ENCODE peak calls at places on chromosomes 1 and 21, in ten cellular contexts. One of them, this sample, is unnamed.

GRCh38 chr1:97094257-97094972 is 372.8 kb downstream of the PTBP2 start:
- DNase-seq in brain microvascular endothelial cell: peak; percentile 80
- DNase-seq in spleen: no peak
- DNase-seq in neural crest cell: no peak
- DNase-seq in breast epithelium: no peak
- DNase-seq in left ventricle myocardium inferior: no peak
- DNase-seq in Peyer's patch: no peak
- DNase-seq in type B pancreatic cell: no peak
- DNase-seq in fibroblast of lung: peak; percentile 98
- DNase-seq in GM06990: no peak
- DNase-seq in this sample: no peak

GRCh38 chr1:111832521-111833155 is 76.9 kb downstream of the DDX20 start:
- DNase-seq in spleen: peak; percentile 2
- DNase-seq in left ventricle myocardium inferior: no peak
- DNase-seq in neural crest cell: no peak
- DNase-seq in brain microvascular endothelial cell: no peak
- DNase-seq in GM06990: no peak
- DNase-seq in Peyer's patch: no peak
- DNase-seq in fibroblast of lung: no peak
- DNase-seq in breast epithelium: no peak
- DNase-seq in type B pancreatic cell: no peak
- DNase-seq in this sample: no peak

GRCh38 chr1:229022595-229023350 is 248.1 kb upstream of the RAB4A start:
- DNase-seq in left ventricle myocardium inferior: peak; percentile 40
- DNase-seq in type B pancreatic cell: no peak
- DNase-seq in neural crest cell: peak; percentile 43
- DNase-seq in GM06990: no peak
- DNase-seq in Peyer's patch: no peak
- DNase-seq in brain microvascular endothelial cell: no peak
- DNase-seq in breast epithelium: no peak
- DNase-seq in fibroblast of lung: no peak
- DNase-seq in spleen: no peak
- DNase-seq in this sample: no peak

GRCh38 chr1:163472267-163472666 is 150.5 kb downstream of the NUF2 start:
- DNase-seq in type B pancreatic cell: no peak
- DNase-seq in brain microvascular endothelial cell: no peak
- DNase-seq in neural crest cell: no peak
- DNase-seq in breast epithelium: no peak
- DNase-seq in Peyer's patch: no peak
- DNase-seq in left ventricle myocardium inferior: no peak
- DNase-seq in spleen: no peak
- DNase-seq in GM06990: no peak
- DNase-seq in fibroblast of lung: peak; percentile 1
- DNase-seq in this sample: no peak

GRCh38 chr1:232274236-232274855 is 355.6 kb downstream of the SIPA1L2 start:
- DNase-seq in left ventricle myocardium inferior: no peak
- DNase-seq in breast epithelium: no peak
- DNase-seq in neural crest cell: no peak
- DNase-seq in type B pancreatic cell: no peak
- DNase-seq in brain microvascular endothelial cell: no peak
- DNase-seq in spleen: no peak
- DNase-seq in Peyer's patch: no peak
- DNase-seq in GM06990: no peak
- DNase-seq in fibroblast of lung: peak; percentile 62
- DNase-seq in this sample: no peak

GRCh38 chr1:158177705-158178450 is 2.8 kb upstream of the CD1D start:
- DNase-seq in spleen: peak; percentile 97
- DNase-seq in type B pancreatic cell: peak; percentile 80
- DNase-seq in left ventricle myocardium inferior: peak; percentile 97
- DNase-seq in neural crest cell: peak; percentile 69
- DNase-seq in breast epithelium: peak; percentile 90
- DNase-seq in fibroblast of lung: peak; percentile 60
- DNase-seq in GM06990: peak; percentile 40
- DNase-seq in brain microvascular endothelial cell: peak; percentile 79
- DNase-seq in Peyer's patch: peak; percentile 93
- DNase-seq in this sample: peak; percentile 77

GRCh38 chr1:211601982-211602644 is 23.2 kb upstream of the SLC30A1 start:
- DNase-seq in fibroblast of lung: no peak
- DNase-seq in brain microvascular endothelial cell: no peak
- DNase-seq in GM06990: no peak
- DNase-seq in left ventricle myocardium inferior: no peak
- DNase-seq in spleen: no peak
- DNase-seq in breast epithelium: no peak
- DNase-seq in Peyer's patch: no peak
- DNase-seq in type B pancreatic cell: no peak
- DNase-seq in neural crest cell: no peak
- DNase-seq in this sample: no peak

GRCh38 chr1:87478231-87478630 is 149.6 kb downstream of the LMO4 start:
- DNase-seq in fibroblast of lung: peak; percentile 42
- DNase-seq in spleen: no peak
- DNase-seq in Peyer's patch: no peak
- DNase-seq in neural crest cell: no peak
- DNase-seq in type B pancreatic cell: no peak
- DNase-seq in brain microvascular endothelial cell: no peak
- DNase-seq in GM06990: no peak
- DNase-seq in left ventricle myocardium inferior: peak; percentile 29
- DNase-seq in breast epithelium: no peak
- DNase-seq in this sample: no peak

GRCh38 chr1:94048413-94049164 is 72.4 kb downstream of the ABCA4 start:
- DNase-seq in fibroblast of lung: peak; percentile 52
- DNase-seq in breast epithelium: no peak
- DNase-seq in brain microvascular endothelial cell: peak; percentile 77
- DNase-seq in type B pancreatic cell: no peak
- DNase-seq in Peyer's patch: no peak
- DNase-seq in spleen: no peak
- DNase-seq in neural crest cell: no peak
- DNase-seq in GM06990: no peak
- DNase-seq in left ventricle myocardium inferior: no peak
- DNase-seq in this sample: no peak

GRCh38 chr1:67372136-67372535 is 58.1 kb downstream of the SERBP1 start:
- DNase-seq in neural crest cell: no peak
- DNase-seq in breast epithelium: no peak
- DNase-seq in type B pancreatic cell: no peak
- DNase-seq in GM06990: no peak
- DNase-seq in Peyer's patch: no peak
- DNase-seq in brain microvascular endothelial cell: no peak
- DNase-seq in fibroblast of lung: peak; percentile 25
- DNase-seq in spleen: no peak
- DNase-seq in left ventricle myocardium inferior: no peak
- DNase-seq in this sample: no peak

GRCh38 chr1:11521605-11522399 is 42.8 kb downstream of the DISP3 start:
- DNase-seq in left ventricle myocardium inferior: no peak
- DNase-seq in neural crest cell: no peak
- DNase-seq in spleen: no peak
- DNase-seq in type B pancreatic cell: no peak
- DNase-seq in GM06990: no peak
- DNase-seq in breast epithelium: peak; percentile 38
- DNase-seq in brain microvascular endothelial cell: no peak
- DNase-seq in Peyer's patch: no peak
- DNase-seq in fibroblast of lung: no peak
- DNase-seq in this sample: peak; percentile 19

GRCh38 chr1:71834570-71835441 is 447.5 kb downstream of the NEGR1 start:
- DNase-seq in breast epithelium: no peak
- DNase-seq in fibroblast of lung: no peak
- DNase-seq in brain microvascular endothelial cell: no peak
- DNase-seq in GM06990: no peak
- DNase-seq in spleen: no peak
- DNase-seq in Peyer's patch: no peak
- DNase-seq in neural crest cell: no peak
- DNase-seq in type B pancreatic cell: no peak
- DNase-seq in left ventricle myocardium inferior: no peak
- DNase-seq in this sample: no peak

GRCh38 chr1:109631513-109632260 is 12.1 kb downstream of the AMPD2 start:
- DNase-seq in type B pancreatic cell: peak; percentile 64
- DNase-seq in GM06990: no peak
- DNase-seq in Peyer's patch: no peak
- DNase-seq in spleen: no peak
- DNase-seq in brain microvascular endothelial cell: no peak
- DNase-seq in breast epithelium: no peak
- DNase-seq in fibroblast of lung: no peak
- DNase-seq in neural crest cell: no peak
- DNase-seq in left ventricle myocardium inferior: no peak
- DNase-seq in this sample: no peak

GRCh38 chr1:181202986-181203555 is 114.6 kb downstream of the IER5 start:
- DNase-seq in spleen: peak; percentile 42
- DNase-seq in breast epithelium: no peak
- DNase-seq in neural crest cell: no peak
- DNase-seq in left ventricle myocardium inferior: no peak
- DNase-seq in fibroblast of lung: no peak
- DNase-seq in type B pancreatic cell: peak; percentile 43
- DNase-seq in Peyer's patch: no peak
- DNase-seq in GM06990: no peak
- DNase-seq in brain microvascular endothelial cell: no peak
- DNase-seq in this sample: no peak

GRCh38 chr21:37681711-37682110 is 234.5 kb downstream of the KCNJ6 start:
- DNase-seq in spleen: no peak
- DNase-seq in GM06990: no peak
- DNase-seq in neural crest cell: no peak
- DNase-seq in brain microvascular endothelial cell: no peak
- DNase-seq in left ventricle myocardium inferior: no peak
- DNase-seq in breast epithelium: no peak
- DNase-seq in fibroblast of lung: no peak
- DNase-seq in type B pancreatic cell: no peak
- DNase-seq in Peyer's patch: no peak
- DNase-seq in this sample: no peak

GRCh38 chr1:64584479-64584878 is 114.5 kb downstream of the CACHD1 start:
- DNase-seq in left ventricle myocardium inferior: no peak
- DNase-seq in GM06990: no peak
- DNase-seq in type B pancreatic cell: no peak
- DNase-seq in spleen: no peak
- DNase-seq in fibroblast of lung: no peak
- DNase-seq in brain microvascular endothelial cell: no peak
- DNase-seq in Peyer's patch: no peak
- DNase-seq in breast epithelium: no peak
- DNase-seq in neural crest cell: no peak
- DNase-seq in this sample: no peak

GRCh38 chr1:235270625-235271024 is 57.4 kb downstream of the ARID4B start:
- DNase-seq in left ventricle myocardium inferior: no peak
- DNase-seq in neural crest cell: no peak
- DNase-seq in GM06990: no peak
- DNase-seq in fibroblast of lung: peak; percentile 69
- DNase-seq in spleen: no peak
- DNase-seq in breast epithelium: no peak
- DNase-seq in type B pancreatic cell: no peak
- DNase-seq in Peyer's patch: no peak
- DNase-seq in brain microvascular endothelial cell: no peak
- DNase-seq in this sample: no peak
- TF ChIP-seq CTCF in left ventricle myocardium inferior: no peak
- TF ChIP-seq CTCF in neural crest cell: peak; percentile 30
- TF ChIP-seq CTCF in GM06990: peak; percentile 5
- TF ChIP-seq CTCF in fibroblast of lung: peak; percentile 14
- TF ChIP-seq CTCF in spleen: no peak
- TF ChIP-seq CTCF in breast epithelium: no peak
- TF ChIP-seq CTCF in type B pancreatic cell: peak; percentile 45
- TF ChIP-seq CTCF in Peyer's patch: no peak
- TF ChIP-seq CTCF in brain microvascular endothelial cell: no peak
- TF ChIP-seq CTCF in this sample: peak; percentile 7

GRCh38 chr21:34762761-34763160 is 94.0 kb downstream of the CLIC6 start:
- DNase-seq in GM06990: no peak
- DNase-seq in Peyer's patch: no peak
- DNase-seq in type B pancreatic cell: no peak
- DNase-seq in spleen: no peak
- DNase-seq in neural crest cell: no peak
- DNase-seq in left ventricle myocardium inferior: no peak
- DNase-seq in fibroblast of lung: peak; percentile 82
- DNase-seq in breast epithelium: no peak
- DNase-seq in brain microvascular endothelial cell: no peak
- DNase-seq in this sample: no peak
- TF ChIP-seq CTCF in GM06990: no peak
- TF ChIP-seq CTCF in Peyer's patch: no peak
- TF ChIP-seq CTCF in type B pancreatic cell: no peak
- TF ChIP-seq CTCF in spleen: no peak
- TF ChIP-seq CTCF in neural crest cell: no peak
- TF ChIP-seq CTCF in left ventricle myocardium inferior: no peak
- TF ChIP-seq CTCF in fibroblast of lung: no peak
- TF ChIP-seq CTCF in breast epithelium: no peak
- TF ChIP-seq CTCF in brain microvascular endothelial cell: peak; percentile 38
- TF ChIP-seq CTCF in this sample: no peak

GRCh38 chr1:43969746-43970466 is at the start of gene DPH2:
- DNase-seq in neural crest cell: peak; percentile 88
- DNase-seq in breast epithelium: peak; percentile 97
- DNase-seq in spleen: peak; percentile 99
- DNase-seq in fibroblast of lung: peak; percentile 97
- DNase-seq in GM06990: peak; percentile 91
- DNase-seq in left ventricle myocardium inferior: peak; percentile 97
- DNase-seq in type B pancreatic cell: peak; percentile 93
- DNase-seq in brain microvascular endothelial cell: peak; percentile 99
- DNase-seq in Peyer's patch: peak; percentile 97
- DNase-seq in this sample: peak; percentile 99
- TF ChIP-seq CTCF in neural crest cell: no peak
- TF ChIP-seq CTCF in breast epithelium: no peak
- TF ChIP-seq CTCF in spleen: peak; percentile 33
- TF ChIP-seq CTCF in fibroblast of lung: peak; percentile 6
- TF ChIP-seq CTCF in GM06990: peak; percentile 28
- TF ChIP-seq CTCF in left ventricle myocardium inferior: peak; percentile 20
- TF ChIP-seq CTCF in type B pancreatic cell: peak; percentile 13
- TF ChIP-seq CTCF in brain microvascular endothelial cell: peak; percentile 32
- TF ChIP-seq CTCF in Peyer's patch: peak; percentile 16
- TF ChIP-seq CTCF in this sample: no peak

DNA sequence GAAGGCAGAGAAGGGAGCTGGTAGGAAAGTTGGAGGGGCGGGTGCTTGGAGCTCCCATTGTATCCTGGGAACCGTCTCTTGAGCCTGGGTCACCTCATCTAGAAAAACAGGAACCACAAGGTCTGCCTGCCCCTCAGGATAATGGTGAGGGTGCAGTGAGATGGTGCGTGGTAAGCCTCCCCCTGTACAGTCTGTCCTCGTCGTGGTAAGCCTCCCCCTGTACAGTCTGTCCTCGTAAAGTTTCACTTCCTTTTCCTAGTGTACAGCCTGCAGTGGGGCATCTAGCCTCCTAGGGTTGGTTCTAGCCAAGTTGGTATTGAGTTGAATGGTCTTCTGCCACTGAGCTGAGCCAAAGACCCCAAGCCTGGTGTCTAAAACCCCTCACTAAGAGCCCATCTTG is 66.5 kb upstream of the IGSF21 start:
- DNase-seq in type B pancreatic cell: no peak
- DNase-seq in left ventricle myocardium inferior: no peak
- DNase-seq in neural crest cell: no peak
- DNase-seq in GM06990: peak; percentile 3
- DNase-seq in brain microvascular endothelial cell: no peak
- DNase-seq in spleen: no peak
- DNase-seq in fibroblast of lung: no peak
- DNase-seq in Peyer's patch: peak; percentile 59
- DNase-seq in breast epithelium: no peak
- DNase-seq in this sample: no peak
- TF ChIP-seq CTCF in type B pancreatic cell: no peak
- TF ChIP-seq CTCF in left ventricle myocardium inferior: no peak
- TF ChIP-seq CTCF in neural crest cell: no peak
- TF ChIP-seq CTCF in GM06990: no peak
- TF ChIP-seq CTCF in brain microvascular endothelial cell: no peak
- TF ChIP-seq CTCF in spleen: no peak
- TF ChIP-seq CTCF in fibroblast of lung: no peak
- TF ChIP-seq CTCF in Peyer's patch: no peak
- TF ChIP-seq CTCF in breast epithelium: no peak
- TF ChIP-seq CTCF in this sample: no peak

GRCh38 chr1:119448112-119448511 is 33.2 kb downstream of the HSD3B2 start:
- DNase-seq in fibroblast of lung: no peak
- DNase-seq in GM06990: no peak
- DNase-seq in brain microvascular endothelial cell: no peak
- DNase-seq in neural crest cell: no peak
- DNase-seq in spleen: no peak
- DNase-seq in Peyer's patch: no peak
- DNase-seq in breast epithelium: no peak
- DNase-seq in type B pancreatic cell: no peak
- DNase-seq in left ventricle myocardium inferior: no peak
- DNase-seq in this sample: no peak
- TF ChIP-seq CTCF in fibroblast of lung: no peak
- TF ChIP-seq CTCF in GM06990: peak; percentile 38
- TF ChIP-seq CTCF in brain microvascular endothelial cell: no peak
- TF ChIP-seq CTCF in neural crest cell: no peak
- TF ChIP-seq CTCF in spleen: no peak
- TF ChIP-seq CTCF in Peyer's patch: no peak
- TF ChIP-seq CTCF in breast epithelium: no peak
- TF ChIP-seq CTCF in type B pancreatic cell: peak; percentile 19
- TF ChIP-seq CTCF in left ventricle myocardium inferior: no peak
- TF ChIP-seq CTCF in this sample: no peak